ENCODE peak calls at places on chromosomes 2 and 18, in five cellular contexts. R, I, Y, Q and P are unnamed samples.

GRCh38 chr2:109604597-109604996 is 9.2 kb downstream of the SEPTIN10 start:
- DNase-seq in R (peak; percentile 58), I (no peak), Y (no peak), Q (no peak), P (no peak)

GRCh38 chr2:46144133-46144800 is 152.9 kb upstream of the EPAS1 start:
- DNase-seq in R (no peak), I (no peak), Y (no peak), Q (no peak), P (no peak)

GRCh38 chr2:235940330-235940729 is 227.9 kb downstream of the GBX2 start:
- DNase-seq in R (peak; percentile 86), I (peak; percentile 80), Y (peak; percentile 58), Q (peak; percentile 9), P (no peak)

GRCh38 chr2:38394903-38395341 is 17.8 kb upstream of the ATL2 start:
- DNase-seq in R (no peak), I (no peak), Y (no peak), Q (no peak), P (no peak)

GRCh38 chr2:160352492-160352891 is 141.1 kb downstream of the RBMS1 start:
- DNase-seq in R (peak; percentile 65), I (no peak), Y (no peak), Q (no peak), P (no peak)

GRCh38 chr18:24797987-24798386 is 337.6 kb downstream of the HRH4 start:
- DNase-seq in R (no peak), I (no peak), Y (no peak), Q (no peak), P (no peak)

GRCh38 chr2:53863538-53864227 is 3.9 kb upstream of the GPR75 start:
- DNase-seq in R (no peak), I (no peak), Y (no peak), Q (no peak), P (no peak)

GRCh38 chr18:74310411-74310810 is 5.2 kb upstream of the C18orf63 start:
- DNase-seq in R (peak; percentile 38), I (no peak), Y (no peak), Q (no peak), P (no peak)

GRCh38 chr18:37985126-37985525 is 419.5 kb upstream of the CELF4 start:
- DNase-seq in R (no peak), I (no peak), Y (no peak), Q (no peak), P (no peak)

GRCh38 chr2:85413592-85414421 is 3.6 kb upstream of the CAPG start:
- DNase-seq in R (peak; percentile 61), I (no peak), Y (no peak), Q (no peak), P (no peak)

GRCh38 chr18:5309888-5310470 is 14.5 kb upstream of the ZBTB14 start:
- DNase-seq in R (no peak), I (no peak), Y (no peak), Q (no peak), P (no peak)

GRCh38 chr2:149767516-149767974 is 180.0 kb upstream of the MMADHC start:
- DNase-seq in R (peak; percentile 17), I (no peak), Y (no peak), Q (no peak), P (peak; percentile 21)

GRCh38 chr2:98771264-98771663 is 40.3 kb upstream of the MGAT4A start:
- DNase-seq in R (no peak), I (no peak), Y (no peak), Q (no peak), P (no peak)

GRCh38 chr2:157856157-157856455 is 20.0 kb downstream of the ACVR1 start:
- DNase-seq in R (peak; percentile 46), I (no peak), Y (no peak), Q (no peak), P (no peak)

GRCh38 chr18:2433366-2433765 is 137.9 kb downstream of the METTL4 start:
- DNase-seq in R (no peak), I (no peak), Y (no peak), Q (no peak), P (no peak)

GRCh38 chr18:9814431-9814830 is 71.3 kb upstream of the TXNDC2 start:
- DNase-seq in R (peak; percentile 80), I (no peak), Y (no peak), Q (peak; percentile 77), P (no peak)

GRCh38 chr2:88180594-88181240 is 10.6 kb downstream of the THNSL2 start:
- DNase-seq in R (no peak), I (no peak), Y (no peak), Q (no peak), P (no peak)

GRCh38 chr18:26225915-26226228 is 373 bp upstream of the TAF4B start:
- DNase-seq in R (no peak), I (no peak), Y (no peak), Q (no peak), P (no peak)

GRCh38 chr2:127455566-127456493 is 37.6 kb downstream of the PROC start:
- DNase-seq in R (no peak), I (no peak), Y (no peak), Q (no peak), P (no peak)

GRCh38 chr18:77096936-77097886 is 35.4 kb downstream of the MBP start:
- DNase-seq in R (no peak), I (no peak), Y (no peak), Q (no peak), P (no peak)
- H3K4me3 ChIP-seq in R (no peak overlapping the region), I (no peak overlapping the region), Y (no peak overlapping the region), Q (no peak overlapping the region), P (no peak overlapping the region)

DNA sequence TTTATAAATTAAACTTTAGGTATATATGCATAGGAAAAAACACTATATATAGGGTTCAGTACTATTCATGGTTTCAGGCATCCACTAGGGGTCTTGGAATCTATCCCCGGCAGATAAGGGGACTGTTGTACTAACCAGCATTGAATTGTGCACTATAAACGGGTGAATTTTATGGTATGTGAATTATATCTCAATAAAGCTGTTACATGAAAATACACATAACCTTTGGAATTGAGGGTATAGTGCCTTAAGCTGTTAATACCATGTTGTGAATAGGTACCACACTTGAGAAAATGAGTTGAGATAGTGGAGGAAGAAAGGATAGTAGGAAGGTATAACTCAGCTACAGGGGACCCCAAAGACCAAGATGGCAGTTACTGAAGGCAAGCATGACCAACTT is 167.3 kb downstream of the HAUS1 start:
- DNase-seq in R (no peak), I (no peak), Y (no peak), Q (no peak), P (no peak)
- TF ChIP-seq CTCF in R (no peak), I (no peak), Y (no peak), Q (no peak), P (no peak)

DNA sequence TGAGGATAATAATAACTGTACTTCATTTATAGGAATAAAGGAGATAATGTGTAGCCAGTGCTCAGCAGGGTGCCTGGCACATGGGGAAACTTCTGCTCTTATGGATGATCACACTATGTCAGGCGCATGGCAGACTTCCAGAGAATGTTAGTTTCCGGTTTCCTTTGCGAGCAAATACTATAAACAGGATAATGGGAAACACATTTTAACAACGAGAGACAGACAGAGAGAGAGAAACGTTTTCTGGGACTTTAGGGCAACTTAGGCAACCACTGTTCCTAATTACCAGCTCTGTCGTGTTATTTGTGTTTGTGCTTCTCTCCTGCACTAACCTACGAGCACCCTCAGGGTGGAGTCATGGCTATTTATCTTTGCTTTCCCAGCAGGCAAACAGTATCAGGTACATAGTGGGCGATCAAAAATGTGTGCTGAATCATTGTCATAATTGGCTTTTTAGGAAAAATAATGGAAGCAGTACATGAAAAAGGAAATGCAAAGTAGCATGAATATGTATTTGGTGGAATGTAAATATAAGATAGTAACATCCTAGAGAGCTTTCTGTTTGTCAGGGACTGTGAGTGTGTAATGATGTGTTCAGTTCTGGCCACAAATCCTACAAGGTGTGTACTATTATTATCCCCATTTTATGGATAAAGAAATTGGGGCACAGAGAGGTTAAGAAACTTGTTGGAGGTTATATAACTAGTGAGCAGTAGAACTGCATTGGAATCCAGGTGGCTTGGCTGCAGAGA is 36.8 kb upstream of the IGFBP2 start:
- DNase-seq in R (peak; percentile 84), I (no peak), Y (no peak), Q (no peak), P (peak; percentile 41)
- H3K4me3 ChIP-seq in R (no peak overlapping the region), I (no peak overlapping the region), Y (no peak overlapping the region), Q (no peak overlapping the region), P (no peak overlapping the region)

DNA sequence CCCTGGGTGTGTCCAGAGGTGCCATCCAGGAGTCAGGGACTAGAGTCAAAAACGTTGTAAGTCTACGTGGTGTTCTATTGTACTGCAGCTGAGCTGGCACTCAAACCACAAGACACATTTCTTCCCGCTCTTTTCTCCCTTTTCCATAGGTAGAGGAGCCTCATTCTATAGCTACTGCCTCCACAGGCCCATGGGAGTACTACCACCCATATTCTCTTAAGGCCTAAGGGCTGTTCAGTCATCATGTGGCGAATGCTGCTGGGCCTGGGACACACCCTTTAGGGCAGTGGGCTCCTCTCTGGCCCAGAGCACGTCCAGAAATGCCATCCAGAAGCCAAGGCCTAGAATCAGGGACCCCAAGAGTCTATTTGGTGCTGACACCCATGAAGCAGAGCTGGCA is 1271.7 kb downstream of the CNTNAP5 start:
- DNase-seq in R (no peak), I (no peak), Y (no peak), Q (no peak), P (no peak)
- TF ChIP-seq CTCF in R (no peak), I (no peak), Y (no peak), Q (no peak), P (no peak)

GRCh38 chr18:22796069-22796468 is 137.1 kb upstream of the RBBP8 start:
- DNase-seq in R (no peak), I (no peak), Y (no peak), Q (no peak), P (no peak)

GRCh38 chr18:22800551-22800951 is 132.6 kb upstream of the RBBP8 start:
- DNase-seq in R (peak; percentile 47), I (no peak), Y (no peak), Q (no peak), P (peak; percentile 9)
- H3K4me3 ChIP-seq in R (no peak overlapping the region), I (no peak overlapping the region), Y (no peak overlapping the region), Q (no peak overlapping the region), P (no peak overlapping the region)

GRCh38 chr18:32238635-32239268 is 48.9 kb downstream of the MEP1B start:
- DNase-seq in R (no peak), I (no peak), Y (no peak), Q (no peak), P (no peak)
- TF ChIP-seq CTCF in R (no peak), I (no peak), Y (no peak), Q (no peak), P (no peak)

DNA sequence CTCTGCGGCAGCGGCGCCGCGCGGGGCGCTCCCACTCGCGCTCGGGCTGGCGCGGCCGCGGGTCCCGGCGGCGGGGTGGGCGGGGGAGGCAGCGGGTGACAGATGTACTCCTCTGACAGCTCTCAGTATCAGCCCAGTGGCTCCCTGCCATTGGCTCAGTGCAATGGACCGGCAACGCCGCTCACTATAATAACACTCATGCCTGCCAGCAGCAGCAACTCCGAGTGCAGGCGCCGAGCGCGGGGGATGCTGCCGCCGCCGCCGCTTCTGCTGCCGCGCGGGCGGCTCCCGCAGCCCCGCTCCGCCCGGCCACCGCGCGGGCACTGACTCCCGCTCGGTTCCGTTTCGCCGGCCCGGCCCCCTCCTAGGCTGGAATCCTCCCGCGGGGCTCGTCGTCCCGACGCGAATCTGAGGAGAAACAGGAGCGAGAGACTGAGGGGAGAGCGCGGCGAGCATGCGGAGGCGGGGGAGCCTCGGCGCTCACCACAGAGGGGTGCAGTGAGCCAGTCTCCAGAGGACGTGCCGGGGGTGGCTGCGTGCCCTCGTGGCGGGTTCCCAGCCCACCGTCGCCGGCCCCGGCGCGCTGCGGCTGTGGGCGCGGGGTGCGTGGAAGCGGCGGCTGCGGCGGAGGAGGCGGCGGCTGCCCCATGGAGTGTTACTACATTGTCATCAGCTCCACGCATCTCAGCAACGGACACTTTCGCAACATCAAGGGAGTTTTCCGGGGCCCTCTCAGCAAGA is at the start of gene ZNF804A:
- DNase-seq in R (peak; percentile 68), I (peak; percentile 83), Y (peak; percentile 90), Q (no peak), P (peak; percentile 41)
- H3K4me3 ChIP-seq in R (peak within 1 kb of the TSS; percentile 70), I (peak within 1 kb of the TSS; percentile 69), Y (peak within 1 kb of the TSS; percentile 50), Q (peak within 1 kb of the TSS; percentile 70), P (peak within 1 kb of the TSS; percentile 51)

GRCh38 chr2:222561817-222562424 is 94.0 kb downstream of the FARSB start:
- DNase-seq in R (peak; percentile 72), I (no peak), Y (no peak), Q (peak; percentile 14), P (peak; percentile 32)
- TF ChIP-seq CTCF in R (peak; percentile 82), I (peak; percentile 32), Y (no peak), Q (peak; percentile 86), P (peak; percentile 39)